ENCODE peak calls at places on chromosomes 3 and 15, in nine cellular contexts. One of them, this sample, is unnamed.

GRCh38 chr3:25297667-25298585 is 130.1 kb upstream of the RARB start:
- DNase-seq in Karpas-422: no peak
- DNase-seq in neural progenitor cell: peak
- DNase-seq in H1: no peak
- DNase-seq in IMR-90: no peak
- DNase-seq in hepatocyte: no peak
- DNase-seq in MM.1S: no peak
- DNase-seq in HepG2: no peak
- DNase-seq in OCI-LY7: no peak
- DNase-seq in this sample: no peak

GRCh38 chr15:74888716-74889115 is 1.1 kb upstream of the MPI start:
- DNase-seq in Karpas-422: no peak
- DNase-seq in neural progenitor cell: no peak
- DNase-seq in H1: no peak
- DNase-seq in IMR-90: no peak
- DNase-seq in hepatocyte: no peak
- DNase-seq in MM.1S: no peak
- DNase-seq in HepG2: no peak
- DNase-seq in OCI-LY7: no peak
- DNase-seq in this sample: no peak

GRCh38 chr3:100354850-100355249 is 20.3 kb downstream of the NIT2 start:
- DNase-seq in Karpas-422: no peak
- DNase-seq in neural progenitor cell: no peak
- DNase-seq in H1: no peak
- DNase-seq in IMR-90: peak
- DNase-seq in hepatocyte: no peak
- DNase-seq in MM.1S: no peak
- DNase-seq in HepG2: no peak
- DNase-seq in OCI-LY7: no peak
- DNase-seq in this sample: no peak

GRCh38 chr3:2098398-2099027 is at the start of gene CNTN4:
- DNase-seq in Karpas-422: no peak
- DNase-seq in neural progenitor cell: peak
- DNase-seq in H1: peak
- DNase-seq in IMR-90: no peak
- DNase-seq in hepatocyte: peak
- DNase-seq in MM.1S: peak
- DNase-seq in HepG2: peak
- DNase-seq in OCI-LY7: no peak
- DNase-seq in this sample: peak

GRCh38 chr15:25527118-25527517 is 88.3 kb upstream of the UBE3A start:
- DNase-seq in Karpas-422: no peak
- DNase-seq in neural progenitor cell: no peak
- DNase-seq in H1: no peak
- DNase-seq in IMR-90: no peak
- DNase-seq in hepatocyte: no peak
- DNase-seq in MM.1S: no peak
- DNase-seq in HepG2: no peak
- DNase-seq in OCI-LY7: no peak
- DNase-seq in this sample: no peak

GRCh38 chr15:72890043-72890442 is 106.5 kb upstream of the ADPGK start:
- DNase-seq in Karpas-422: no peak
- DNase-seq in neural progenitor cell: no peak
- DNase-seq in H1: no peak
- DNase-seq in IMR-90: no peak
- DNase-seq in hepatocyte: no peak
- DNase-seq in MM.1S: no peak
- DNase-seq in HepG2: no peak
- DNase-seq in OCI-LY7: no peak
- DNase-seq in this sample: no peak

GRCh38 chr3:28768439-28768838 is 419.8 kb upstream of the AZI2 start:
- DNase-seq in Karpas-422: no peak
- DNase-seq in neural progenitor cell: no peak
- DNase-seq in H1: no peak
- DNase-seq in IMR-90: no peak
- DNase-seq in hepatocyte: no peak
- DNase-seq in MM.1S: no peak
- DNase-seq in HepG2: no peak
- DNase-seq in OCI-LY7: no peak
- DNase-seq in this sample: no peak

GRCh38 chr3:179093807-179094206 is 22.2 kb upstream of the ZMAT3 start:
- DNase-seq in Karpas-422: no peak
- DNase-seq in neural progenitor cell: no peak
- DNase-seq in H1: no peak
- DNase-seq in IMR-90: peak
- DNase-seq in hepatocyte: no peak
- DNase-seq in MM.1S: no peak
- DNase-seq in HepG2: no peak
- DNase-seq in OCI-LY7: no peak
- DNase-seq in this sample: no peak

GRCh38 chr3:58242340-58242739 is 4.7 kb downstream of the ABHD6 start:
- DNase-seq in Karpas-422: no peak
- DNase-seq in neural progenitor cell: no peak
- DNase-seq in H1: no peak
- DNase-seq in IMR-90: no peak
- DNase-seq in hepatocyte: no peak
- DNase-seq in MM.1S: no peak
- DNase-seq in HepG2: no peak
- DNase-seq in OCI-LY7: no peak
- DNase-seq in this sample: no peak

GRCh38 chr3:46276497-46277099 is 34.3 kb downstream of the CCR3 start:
- DNase-seq in Karpas-422: peak
- DNase-seq in neural progenitor cell: peak
- DNase-seq in H1: peak
- DNase-seq in IMR-90: no peak
- DNase-seq in hepatocyte: peak
- DNase-seq in MM.1S: peak
- DNase-seq in HepG2: peak
- DNase-seq in OCI-LY7: peak
- DNase-seq in this sample: no peak

GRCh38 chr3:5635746-5636145 is 448.2 kb downstream of the EDEM1 start:
- DNase-seq in Karpas-422: no peak
- DNase-seq in neural progenitor cell: no peak
- DNase-seq in H1: no peak
- DNase-seq in IMR-90: no peak
- DNase-seq in hepatocyte: no peak
- DNase-seq in MM.1S: no peak
- DNase-seq in HepG2: no peak
- DNase-seq in OCI-LY7: no peak
- DNase-seq in this sample: no peak

GRCh38 chr15:62706361-62706760 is 336.2 kb upstream of the TPM1 start:
- DNase-seq in Karpas-422: no peak
- DNase-seq in neural progenitor cell: no peak
- DNase-seq in H1: no peak
- DNase-seq in IMR-90: no peak
- DNase-seq in hepatocyte: no peak
- DNase-seq in MM.1S: no peak
- DNase-seq in HepG2: no peak
- DNase-seq in OCI-LY7: peak
- DNase-seq in this sample: no peak

GRCh38 chr3:158465074-158465473 is 105.9 kb upstream of the MLF1 start:
- DNase-seq in Karpas-422: no peak
- DNase-seq in neural progenitor cell: no peak
- DNase-seq in H1: no peak
- DNase-seq in IMR-90: no peak
- DNase-seq in hepatocyte: no peak
- DNase-seq in MM.1S: peak
- DNase-seq in HepG2: no peak
- DNase-seq in OCI-LY7: no peak
- DNase-seq in this sample: no peak

GRCh38 chr3:49500408-49501257 is 30.6 kb downstream of the DAG1 start:
- DNase-seq in Karpas-422: no peak
- DNase-seq in neural progenitor cell: no peak
- DNase-seq in H1: no peak
- DNase-seq in IMR-90: peak
- DNase-seq in hepatocyte: peak
- DNase-seq in MM.1S: no peak
- DNase-seq in HepG2: peak
- DNase-seq in OCI-LY7: no peak
- DNase-seq in this sample: no peak

GRCh38 chr3:124786491-124787241 is 56.4 kb downstream of the UMPS start:
- DNase-seq in Karpas-422: no peak
- DNase-seq in neural progenitor cell: no peak
- DNase-seq in H1: no peak
- DNase-seq in IMR-90: peak
- DNase-seq in hepatocyte: peak
- DNase-seq in MM.1S: no peak
- DNase-seq in HepG2: no peak
- DNase-seq in OCI-LY7: no peak
- DNase-seq in this sample: no peak

GRCh38 chr15:52730163-52730562 is 51.0 kb upstream of the ATOSA start:
- DNase-seq in Karpas-422: peak
- DNase-seq in neural progenitor cell: no peak
- DNase-seq in H1: no peak
- DNase-seq in IMR-90: peak
- DNase-seq in hepatocyte: no peak
- DNase-seq in MM.1S: peak
- DNase-seq in HepG2: no peak
- DNase-seq in OCI-LY7: peak
- DNase-seq in this sample: no peak

GRCh38 chr3:12644297-12644937 is 19.5 kb downstream of the RAF1 start:
- DNase-seq in Karpas-422: peak
- DNase-seq in neural progenitor cell: no peak
- DNase-seq in H1: no peak
- DNase-seq in IMR-90: peak
- DNase-seq in hepatocyte: no peak
- DNase-seq in MM.1S: no peak
- DNase-seq in HepG2: no peak
- DNase-seq in OCI-LY7: no peak
- DNase-seq in this sample: no peak
- H3K4me2 ChIP-seq in Karpas-422: no peak
- H3K4me2 ChIP-seq in neural progenitor cell: no peak
- H3K4me2 ChIP-seq in H1: no peak
- H3K4me2 ChIP-seq in IMR-90: peak
- H3K4me2 ChIP-seq in hepatocyte: no peak
- H3K4me2 ChIP-seq in MM.1S: peak
- H3K4me2 ChIP-seq in HepG2: no peak
- H3K4me2 ChIP-seq in OCI-LY7: no peak
- H3K4me2 ChIP-seq in this sample: no peak

GRCh38 chr3:83971693-83972092 is 987.1 kb upstream of the CADM2 start:
- DNase-seq in Karpas-422: no peak
- DNase-seq in neural progenitor cell: no peak
- DNase-seq in H1: no peak
- DNase-seq in IMR-90: no peak
- DNase-seq in hepatocyte: no peak
- DNase-seq in MM.1S: no peak
- DNase-seq in HepG2: no peak
- DNase-seq in OCI-LY7: no peak
- DNase-seq in this sample: no peak

GRCh38 chr3:83968386-83968785 is 990.4 kb upstream of the CADM2 start:
- DNase-seq in Karpas-422: no peak
- DNase-seq in neural progenitor cell: no peak
- DNase-seq in H1: no peak
- DNase-seq in IMR-90: no peak
- DNase-seq in hepatocyte: no peak
- DNase-seq in MM.1S: peak
- DNase-seq in HepG2: no peak
- DNase-seq in OCI-LY7: no peak
- DNase-seq in this sample: no peak
- H3K4me3 ChIP-seq in Karpas-422: no peak
- H3K4me3 ChIP-seq in neural progenitor cell: no peak
- H3K4me3 ChIP-seq in H1: no peak
- H3K4me3 ChIP-seq in IMR-90: no peak
- H3K4me3 ChIP-seq in hepatocyte: no peak
- H3K4me3 ChIP-seq in MM.1S: peak
- H3K4me3 ChIP-seq in HepG2: no peak
- H3K4me3 ChIP-seq in OCI-LY7: no peak
- H3K4me3 ChIP-seq in this sample: no peak

DNA sequence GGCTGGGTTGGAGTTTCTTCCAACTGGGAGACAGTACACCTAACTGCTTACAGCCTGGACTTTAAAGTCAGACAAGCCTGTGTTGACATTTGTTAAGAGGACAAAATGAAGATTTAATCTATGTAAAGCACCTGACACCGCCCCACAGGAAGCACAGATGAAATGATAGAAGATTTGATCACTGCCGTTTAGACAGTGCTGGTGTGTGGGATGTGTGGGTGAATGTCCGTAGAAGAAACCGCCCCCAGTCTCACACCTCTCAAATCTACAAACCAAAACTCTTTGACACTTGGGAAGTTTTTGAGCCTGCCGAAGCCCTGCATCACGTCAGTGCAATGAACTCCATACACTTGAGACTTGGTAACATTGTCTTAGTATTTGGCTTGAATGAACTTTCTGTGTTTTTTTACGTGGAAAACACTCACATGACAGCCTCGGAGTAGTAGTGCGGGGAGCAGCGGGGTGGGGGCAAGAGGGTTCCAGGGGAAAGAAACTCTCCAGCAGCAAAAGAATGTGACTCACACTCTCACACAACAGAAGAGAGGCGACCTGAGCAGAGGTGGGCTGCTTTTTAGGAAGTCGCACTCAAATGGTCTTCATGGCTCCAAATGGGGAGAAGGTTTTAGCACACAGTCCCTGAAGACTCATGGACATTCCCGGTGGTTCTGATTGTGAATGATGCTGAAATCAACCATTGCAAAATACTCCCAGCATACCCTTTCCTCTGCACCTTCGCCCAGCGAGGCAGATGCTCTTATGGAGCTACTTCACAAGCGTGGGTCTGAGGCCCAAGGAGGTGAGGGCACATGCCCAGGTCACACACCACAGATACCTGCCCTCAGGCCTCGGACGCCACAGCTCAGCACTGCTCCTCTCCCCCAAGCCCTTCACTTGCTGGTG is 79.2 kb downstream of the SRGAP3 start:
- DNase-seq in Karpas-422: no peak
- DNase-seq in neural progenitor cell: no peak
- DNase-seq in H1: no peak
- DNase-seq in IMR-90: no peak
- DNase-seq in hepatocyte: no peak
- DNase-seq in MM.1S: no peak
- DNase-seq in HepG2: no peak
- DNase-seq in OCI-LY7: no peak
- DNase-seq in this sample: no peak
- H3K4me2 ChIP-seq in Karpas-422: no peak
- H3K4me2 ChIP-seq in neural progenitor cell: no peak
- H3K4me2 ChIP-seq in H1: no peak
- H3K4me2 ChIP-seq in IMR-90: no peak
- H3K4me2 ChIP-seq in hepatocyte: no peak
- H3K4me2 ChIP-seq in MM.1S: no peak
- H3K4me2 ChIP-seq in HepG2: no peak
- H3K4me2 ChIP-seq in OCI-LY7: no peak
- H3K4me2 ChIP-seq in this sample: no peak

DNA sequence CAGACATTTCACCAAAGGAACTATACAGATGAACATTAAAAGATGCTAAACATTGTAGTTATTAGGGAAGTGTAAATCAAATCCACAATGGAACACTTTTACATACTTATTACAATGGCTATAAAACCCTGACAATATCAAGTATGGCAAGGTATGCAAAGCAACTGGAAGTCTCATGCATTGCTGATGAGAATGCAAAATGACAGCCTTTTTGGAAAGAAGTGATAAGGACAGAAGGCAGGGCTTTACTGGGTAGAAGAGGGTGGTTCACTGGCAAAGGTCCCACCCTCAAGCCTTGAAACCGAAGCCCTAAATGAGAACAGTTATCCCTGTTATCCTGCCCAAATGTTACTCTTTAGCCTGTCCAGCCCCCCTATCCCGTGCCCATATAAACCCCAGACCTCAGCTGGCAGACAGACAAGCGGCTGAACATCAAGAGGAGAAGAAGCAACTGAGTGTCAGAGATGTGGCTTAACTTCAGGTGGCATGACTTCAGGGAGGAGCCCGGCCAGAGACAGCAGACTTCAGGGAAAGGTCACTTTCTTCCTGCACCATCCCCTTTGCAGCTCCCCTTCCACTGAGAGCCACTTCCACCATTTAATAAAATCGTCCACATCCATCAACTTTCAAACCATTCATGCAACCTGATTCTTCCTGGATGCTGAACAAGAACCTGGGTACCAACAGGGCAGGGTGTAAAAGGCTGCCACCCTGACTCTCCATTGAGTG is 722 bp upstream of the GCSAM start:
- DNase-seq in Karpas-422: peak
- DNase-seq in neural progenitor cell: no peak
- DNase-seq in H1: no peak
- DNase-seq in IMR-90: no peak
- DNase-seq in hepatocyte: no peak
- DNase-seq in MM.1S: no peak
- DNase-seq in HepG2: no peak
- DNase-seq in OCI-LY7: peak
- DNase-seq in this sample: no peak
- H3K4me3 ChIP-seq in Karpas-422: peak
- H3K4me3 ChIP-seq in neural progenitor cell: no peak
- H3K4me3 ChIP-seq in H1: no peak
- H3K4me3 ChIP-seq in IMR-90: no peak
- H3K4me3 ChIP-seq in hepatocyte: no peak
- H3K4me3 ChIP-seq in MM.1S: peak
- H3K4me3 ChIP-seq in HepG2: no peak
- H3K4me3 ChIP-seq in OCI-LY7: peak
- H3K4me3 ChIP-seq in this sample: no peak

This sample was measured in neuronal stem cell.